ENCODE peak calls at places on chromosomes 5 and 9, in nine cellular contexts. One of them, this sample, is unnamed.

GRCh38 chr9:83431470-83432060 is 106.6 kb downstream of the FRMD3 start:
- DNase-seq in psoas muscle: peak; percentile 18
- DNase-seq in HCT116: no peak
- DNase-seq in ascending aorta: no peak
- DNase-seq in kidney: no peak
- DNase-seq in tibial artery: peak; percentile 65
- DNase-seq in thoracic aorta: peak; percentile 21
- DNase-seq in fibroblast of pulmonary artery: no peak
- DNase-seq in pancreas: peak; percentile 55
- DNase-seq in this sample: no peak

GRCh38 chr5:169667896-169668674 is 31.0 kb downstream of the DOCK2 start:
- DNase-seq in pancreas: no peak
- DNase-seq in tibial artery: no peak
- DNase-seq in HCT116: no peak
- DNase-seq in ascending aorta: no peak
- DNase-seq in fibroblast of pulmonary artery: no peak
- DNase-seq in kidney: no peak
- DNase-seq in psoas muscle: no peak
- DNase-seq in thoracic aorta: no peak
- DNase-seq in this sample: no peak

GRCh38 chr5:14215901-14216300 is 72.8 kb downstream of the TRIO start:
- DNase-seq in fibroblast of pulmonary artery: no peak
- DNase-seq in psoas muscle: no peak
- DNase-seq in ascending aorta: no peak
- DNase-seq in pancreas: no peak
- DNase-seq in kidney: no peak
- DNase-seq in thoracic aorta: no peak
- DNase-seq in HCT116: no peak
- DNase-seq in tibial artery: no peak
- DNase-seq in this sample: no peak

GRCh38 chr5:178796165-178796945 is 63.4 kb upstream of the ZNF354B start:
- DNase-seq in tibial artery: no peak
- DNase-seq in ascending aorta: no peak
- DNase-seq in HCT116: no peak
- DNase-seq in psoas muscle: no peak
- DNase-seq in thoracic aorta: no peak
- DNase-seq in fibroblast of pulmonary artery: no peak
- DNase-seq in kidney: no peak
- DNase-seq in pancreas: no peak
- DNase-seq in this sample: no peak

GRCh38 chr5:148937239-148937638 is 110.8 kb downstream of the ADRB2 start:
- DNase-seq in ascending aorta: no peak
- DNase-seq in kidney: no peak
- DNase-seq in psoas muscle: no peak
- DNase-seq in tibial artery: no peak
- DNase-seq in HCT116: no peak
- DNase-seq in pancreas: no peak
- DNase-seq in fibroblast of pulmonary artery: no peak
- DNase-seq in thoracic aorta: no peak
- DNase-seq in this sample: no peak

GRCh38 chr5:54529565-54529964 is 12.0 kb downstream of the SNX18 start:
- DNase-seq in tibial artery: no peak
- DNase-seq in ascending aorta: no peak
- DNase-seq in psoas muscle: no peak
- DNase-seq in kidney: no peak
- DNase-seq in HCT116: no peak
- DNase-seq in thoracic aorta: no peak
- DNase-seq in pancreas: no peak
- DNase-seq in fibroblast of pulmonary artery: no peak
- DNase-seq in this sample: no peak

GRCh38 chr9:109914280-109915027 is 134.5 kb downstream of the PALM2AKAP2 start:
- DNase-seq in pancreas: no peak
- DNase-seq in ascending aorta: no peak
- DNase-seq in kidney: no peak
- DNase-seq in HCT116: no peak
- DNase-seq in tibial artery: no peak
- DNase-seq in thoracic aorta: no peak
- DNase-seq in fibroblast of pulmonary artery: peak; percentile 92
- DNase-seq in psoas muscle: no peak
- DNase-seq in this sample: no peak

GRCh38 chr5:51433052-51433710 is 49.9 kb downstream of the ISL1 start:
- DNase-seq in tibial artery: no peak
- DNase-seq in kidney: no peak
- DNase-seq in ascending aorta: no peak
- DNase-seq in psoas muscle: no peak
- DNase-seq in pancreas: no peak
- DNase-seq in thoracic aorta: no peak
- DNase-seq in HCT116: peak; percentile 18
- DNase-seq in fibroblast of pulmonary artery: peak; percentile 1
- DNase-seq in this sample: no peak

GRCh38 chr9:79312686-79313421 is 258.9 kb upstream of the TLE4 start:
- DNase-seq in psoas muscle: no peak
- DNase-seq in fibroblast of pulmonary artery: no peak
- DNase-seq in pancreas: no peak
- DNase-seq in kidney: peak; percentile 49
- DNase-seq in HCT116: no peak
- DNase-seq in thoracic aorta: no peak
- DNase-seq in tibial artery: no peak
- DNase-seq in ascending aorta: no peak
- DNase-seq in this sample: no peak

GRCh38 chr5:176491056-176491646 is 43.0 kb downstream of the FAF2 start:
- DNase-seq in ascending aorta: no peak
- DNase-seq in pancreas: no peak
- DNase-seq in HCT116: no peak
- DNase-seq in fibroblast of pulmonary artery: no peak
- DNase-seq in tibial artery: no peak
- DNase-seq in kidney: no peak
- DNase-seq in thoracic aorta: no peak
- DNase-seq in psoas muscle: no peak
- DNase-seq in this sample: no peak

GRCh38 chr5:160231789-160232342 is 2.6 kb downstream of the FABP6 start:
- DNase-seq in kidney: no peak
- DNase-seq in tibial artery: no peak
- DNase-seq in HCT116: no peak
- DNase-seq in pancreas: no peak
- DNase-seq in fibroblast of pulmonary artery: no peak
- DNase-seq in thoracic aorta: no peak
- DNase-seq in ascending aorta: no peak
- DNase-seq in psoas muscle: no peak
- DNase-seq in this sample: no peak

GRCh38 chr9:89774971-89775370 is 170.2 kb downstream of the GADD45G start:
- DNase-seq in fibroblast of pulmonary artery: no peak
- DNase-seq in psoas muscle: no peak
- DNase-seq in tibial artery: no peak
- DNase-seq in thoracic aorta: no peak
- DNase-seq in pancreas: no peak
- DNase-seq in kidney: no peak
- DNase-seq in HCT116: no peak
- DNase-seq in ascending aorta: no peak
- DNase-seq in this sample: no peak

DNA sequence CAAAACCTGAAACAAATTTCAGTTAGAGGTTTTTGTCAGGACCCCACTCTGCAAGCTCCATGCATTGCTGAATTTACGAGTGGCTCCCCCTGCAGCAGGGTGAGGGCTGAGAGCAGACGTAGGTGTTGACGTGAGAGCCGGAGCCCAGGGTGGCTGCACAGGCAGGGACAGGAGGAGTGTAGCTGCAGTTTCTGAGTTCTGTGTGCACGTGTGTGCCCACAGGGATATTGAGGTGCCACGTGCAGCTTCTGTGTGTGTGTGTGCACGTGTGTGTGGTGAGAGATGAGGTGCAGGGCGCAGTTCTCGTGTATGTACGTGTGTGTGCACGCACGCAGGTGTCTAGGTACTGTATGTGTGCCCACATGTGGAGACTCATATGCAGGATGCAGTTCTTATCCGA is 14.6 kb downstream of the PLEKHG4B start:
- DNase-seq in kidney: no peak
- DNase-seq in fibroblast of pulmonary artery: no peak
- DNase-seq in thoracic aorta: no peak
- DNase-seq in HCT116: no peak
- DNase-seq in pancreas: no peak
- DNase-seq in ascending aorta: no peak
- DNase-seq in psoas muscle: no peak
- DNase-seq in tibial artery: no peak
- DNase-seq in this sample: no peak
- TF ChIP-seq CTCF in kidney: no peak
- TF ChIP-seq CTCF in fibroblast of pulmonary artery: no peak
- TF ChIP-seq CTCF in thoracic aorta: no peak
- TF ChIP-seq CTCF in HCT116: no peak
- TF ChIP-seq CTCF in pancreas: no peak
- TF ChIP-seq CTCF in ascending aorta: no peak
- TF ChIP-seq CTCF in psoas muscle: no peak
- TF ChIP-seq CTCF in tibial artery: no peak
- TF ChIP-seq CTCF in this sample: no peak

DNA sequence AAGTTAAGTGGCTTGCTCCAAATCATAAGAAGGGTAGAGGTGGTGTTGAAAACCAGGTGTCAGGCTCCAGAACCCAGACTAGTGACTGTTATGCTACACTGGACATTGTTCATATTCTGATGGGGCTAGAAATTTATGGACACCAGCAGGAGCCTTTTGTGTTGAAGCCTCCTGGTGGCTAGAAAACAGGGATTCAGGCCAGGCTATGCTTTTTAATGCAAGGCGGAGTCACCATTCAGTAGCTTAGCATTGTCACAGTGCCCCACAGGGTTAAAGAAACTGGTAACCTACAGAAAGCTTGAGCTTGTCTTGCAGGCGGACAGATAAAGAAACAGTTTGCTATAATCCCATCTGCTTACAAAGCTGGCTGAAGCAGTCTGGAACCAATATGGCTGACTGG is 23.0 kb upstream of the GOLM1 start:
- DNase-seq in ascending aorta: no peak
- DNase-seq in pancreas: no peak
- DNase-seq in kidney: no peak
- DNase-seq in tibial artery: no peak
- DNase-seq in HCT116: no peak
- DNase-seq in thoracic aorta: no peak
- DNase-seq in psoas muscle: no peak
- DNase-seq in fibroblast of pulmonary artery: no peak
- DNase-seq in this sample: no peak
- TF ChIP-seq CTCF in ascending aorta: no peak
- TF ChIP-seq CTCF in pancreas: no peak
- TF ChIP-seq CTCF in kidney: no peak
- TF ChIP-seq CTCF in tibial artery: no peak
- TF ChIP-seq CTCF in HCT116: peak; percentile 24
- TF ChIP-seq CTCF in thoracic aorta: no peak
- TF ChIP-seq CTCF in psoas muscle: no peak
- TF ChIP-seq CTCF in fibroblast of pulmonary artery: peak; percentile 5
- TF ChIP-seq CTCF in this sample: no peak

GRCh38 chr5:66830636-66831035 is 234.4 kb downstream of the MAST4 start:
- DNase-seq in fibroblast of pulmonary artery: peak; percentile 30
- DNase-seq in pancreas: no peak
- DNase-seq in HCT116: no peak
- DNase-seq in ascending aorta: no peak
- DNase-seq in kidney: no peak
- DNase-seq in tibial artery: no peak
- DNase-seq in psoas muscle: no peak
- DNase-seq in thoracic aorta: no peak
- DNase-seq in this sample: no peak
- TF ChIP-seq CTCF in fibroblast of pulmonary artery: peak; percentile 26
- TF ChIP-seq CTCF in pancreas: no peak
- TF ChIP-seq CTCF in HCT116: peak; percentile 26
- TF ChIP-seq CTCF in ascending aorta: no peak
- TF ChIP-seq CTCF in kidney: no peak
- TF ChIP-seq CTCF in tibial artery: no peak
- TF ChIP-seq CTCF in psoas muscle: no peak
- TF ChIP-seq CTCF in thoracic aorta: no peak
- TF ChIP-seq CTCF in this sample: no peak

DNA sequence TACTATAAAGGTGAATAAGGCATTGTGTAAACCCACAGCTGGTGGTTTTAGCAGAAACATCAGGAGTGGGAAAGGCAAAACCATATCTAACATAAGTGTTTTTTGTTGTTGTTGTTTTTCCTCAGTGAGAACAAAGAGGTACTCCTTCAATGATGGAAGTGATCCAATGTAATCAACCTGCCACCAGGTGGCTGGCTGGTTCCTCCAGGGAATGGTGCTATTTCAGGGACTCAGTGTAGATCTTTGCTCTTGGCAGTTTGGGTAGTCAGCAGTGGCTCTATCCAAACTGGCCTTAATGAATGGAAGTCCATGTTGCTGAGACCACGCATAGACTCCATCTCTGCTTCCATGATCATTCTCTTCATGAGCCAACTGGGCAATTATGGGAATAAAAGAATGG is 10.8 kb downstream of the DMRTA1 start:
- DNase-seq in HCT116: no peak
- DNase-seq in ascending aorta: no peak
- DNase-seq in fibroblast of pulmonary artery: no peak
- DNase-seq in pancreas: no peak
- DNase-seq in tibial artery: no peak
- DNase-seq in kidney: no peak
- DNase-seq in thoracic aorta: no peak
- DNase-seq in psoas muscle: no peak
- DNase-seq in this sample: no peak
- TF ChIP-seq CTCF in HCT116: no peak
- TF ChIP-seq CTCF in ascending aorta: no peak
- TF ChIP-seq CTCF in fibroblast of pulmonary artery: no peak
- TF ChIP-seq CTCF in pancreas: no peak
- TF ChIP-seq CTCF in tibial artery: no peak
- TF ChIP-seq CTCF in kidney: no peak
- TF ChIP-seq CTCF in thoracic aorta: no peak
- TF ChIP-seq CTCF in psoas muscle: no peak
- TF ChIP-seq CTCF in this sample: no peak

GRCh38 chr5:155833282-155833681 is 493.7 kb upstream of the SGCD start:
- DNase-seq in HCT116: no peak
- DNase-seq in pancreas: no peak
- DNase-seq in ascending aorta: no peak
- DNase-seq in thoracic aorta: no peak
- DNase-seq in fibroblast of pulmonary artery: no peak
- DNase-seq in psoas muscle: no peak
- DNase-seq in kidney: no peak
- DNase-seq in tibial artery: no peak
- DNase-seq in this sample: no peak
- TF ChIP-seq CTCF in HCT116: no peak
- TF ChIP-seq CTCF in pancreas: no peak
- TF ChIP-seq CTCF in ascending aorta: no peak
- TF ChIP-seq CTCF in thoracic aorta: no peak
- TF ChIP-seq CTCF in fibroblast of pulmonary artery: no peak
- TF ChIP-seq CTCF in psoas muscle: no peak
- TF ChIP-seq CTCF in kidney: no peak
- TF ChIP-seq CTCF in tibial artery: no peak
- TF ChIP-seq CTCF in this sample: no peak

GRCh38 chr5:77028631-77029375 is 1.4 kb upstream of the AGGF1 start:
- DNase-seq in ascending aorta: no peak
- DNase-seq in tibial artery: no peak
- DNase-seq in fibroblast of pulmonary artery: no peak
- DNase-seq in HCT116: no peak
- DNase-seq in thoracic aorta: no peak
- DNase-seq in psoas muscle: no peak
- DNase-seq in kidney: no peak
- DNase-seq in pancreas: no peak
- DNase-seq in this sample: no peak
- TF ChIP-seq CTCF in ascending aorta: no peak
- TF ChIP-seq CTCF in tibial artery: no peak
- TF ChIP-seq CTCF in fibroblast of pulmonary artery: no peak
- TF ChIP-seq CTCF in HCT116: no peak
- TF ChIP-seq CTCF in thoracic aorta: no peak
- TF ChIP-seq CTCF in psoas muscle: no peak
- TF ChIP-seq CTCF in kidney: no peak
- TF ChIP-seq CTCF in pancreas: no peak
- TF ChIP-seq CTCF in this sample: no peak

This sample was measured in endothelial cell.